ENCODE peak calls at places on chromosomes 11 and 22, in seven cellular contexts. M is RWPE1, P is fibroblast of mammary gland, Y is progenitor cell of endocrine pancreas, V is GM13977, X is pancreas, K is colonic mucosa. W is an unnamed sample.

GRCh38 chr11:107840120-107840479 is 18.5 kb downstream of the SLC35F2 start:
- DNase-seq in M (no peak), P (no peak), Y (no peak), V (no peak), X (no peak), K (no peak), W (no peak)

GRCh38 chr11:45926001-45926401 is 3.5 kb downstream of the LARGE2 start:
- DNase-seq in M (no peak), P (no peak), Y (no peak), V (peak), X (peak), K (no peak), W (no peak)

GRCh38 chr11:75820636-75821035 is 5.6 kb downstream of the UVRAG start:
- DNase-seq in M (no peak), P (peak), Y (no peak), V (no peak), X (no peak), K (no peak), W (no peak)

GRCh38 chr22:20258584-20259335 is 9.4 kb downstream of the RTN4R start:
- DNase-seq in M (no peak), P (no peak), Y (no peak), V (no peak), X (no peak), K (no peak), W (peak)

GRCh38 chr11:9575531-9576240 is 2.2 kb downstream of the WEE1 start:
- DNase-seq in M (no peak), P (peak), Y (no peak), V (no peak), X (no peak), K (no peak), W (no peak)

GRCh38 chr22:41907436-41908401 is 7.2 kb downstream of the SHISA8 start:
- DNase-seq in M (no peak), P (no peak), Y (no peak), V (no peak), X (peak), K (no peak), W (peak)

GRCh38 chr11:121422675-121423074 is 29.4 kb upstream of the SORL1 start:
- DNase-seq in M (no peak), P (no peak), Y (no peak), V (no peak), X (no peak), K (no peak), W (no peak)

GRCh38 chr11:22089609-22090008 is 103.3 kb upstream of the ANO5 start:
- DNase-seq in M (no peak), P (no peak), Y (no peak), V (no peak), X (no peak), K (no peak), W (no peak)

GRCh38 chr11:107468596-107468995 is 11.0 kb upstream of the CWF19L2 start:
- DNase-seq in M (no peak), P (peak), Y (no peak), V (no peak), X (no peak), K (no peak), W (no peak)

GRCh38 chr11:35918716-35919115 is 25.1 kb upstream of the LDLRAD3 start:
- DNase-seq in M (no peak), P (no peak), Y (no peak), V (no peak), X (no peak), K (no peak), W (no peak)

GRCh38 chr11:65500262-65501004 is 1.6 kb downstream of the MALAT1 start:
- DNase-seq in M (no peak), P (peak), Y (no peak), V (no peak), X (peak), K (peak), W (no peak)

GRCh38 chr11:118988280-118988679 is 9.7 kb upstream of the CENATAC start:
- DNase-seq in M (peak), P (no peak), Y (no peak), V (peak), X (no peak), K (no peak), W (no peak)

GRCh38 chr11:122192634-122193245 is 76.7 kb upstream of the BLID start:
- DNase-seq in M (no peak), P (peak), Y (no peak), V (no peak), X (no peak), K (no peak), W (no peak)

GRCh38 chr11:12161137-12161536 is 50.7 kb downstream of the MICAL2 start:
- DNase-seq in M (no peak), P (no peak), Y (no peak), V (no peak), X (no peak), K (no peak), W (no peak)

GRCh38 chr22:30826670-30827355 is 132.1 kb downstream of the OSBP2 start:
- DNase-seq in M (no peak), P (no peak), Y (no peak), V (no peak), X (no peak), K (no peak), W (no peak)

GRCh38 chr11:41612415-41612814 is 153.0 kb upstream of the LRRC4C start:
- DNase-seq in M (no peak), P (no peak), Y (no peak), V (no peak), X (no peak), K (no peak), W (no peak)

GRCh38 chr11:122505304-122506006 is 150.1 kb upstream of the UBASH3B start:
- DNase-seq in M (peak), P (peak), Y (peak), V (peak), X (peak), K (peak), W (peak)

DNA sequence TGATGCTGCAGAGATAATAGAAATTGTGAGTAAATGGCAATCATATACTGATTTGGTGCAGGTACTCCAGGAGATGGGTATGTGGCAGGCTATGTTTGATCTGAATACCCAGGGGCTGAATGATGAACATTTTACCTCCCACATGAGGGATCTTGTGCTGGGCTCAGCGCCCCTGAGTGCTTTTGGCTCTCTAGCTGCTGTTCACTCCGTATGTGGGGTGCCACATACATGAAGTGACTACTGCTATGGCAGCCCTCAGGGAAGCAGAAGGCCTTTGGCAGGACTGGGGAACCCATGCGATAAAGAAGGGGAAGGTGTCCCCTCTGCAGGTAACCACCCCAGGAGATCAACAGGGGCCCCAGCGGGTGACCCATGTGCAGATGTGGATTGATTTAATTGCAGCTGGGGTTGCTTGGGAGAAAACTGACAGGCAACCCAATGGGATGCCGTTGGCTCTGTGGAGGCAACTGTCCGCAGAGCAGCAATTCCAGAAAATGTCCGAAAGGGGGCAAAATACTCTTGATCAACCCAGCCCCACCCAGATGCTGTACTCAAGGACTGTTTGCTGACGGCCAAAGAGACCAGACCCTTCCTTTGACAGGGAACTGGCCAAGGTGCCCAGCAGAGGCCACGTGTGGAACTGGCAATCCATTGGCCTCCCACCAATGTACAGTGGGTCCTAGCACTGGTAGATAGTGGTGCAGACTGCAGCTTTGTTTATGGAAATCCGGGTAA is 29.5 kb upstream of the KCNA4 start:
- DNase-seq in M (no peak), P (no peak), Y (no peak), V (no peak), X (no peak), K (no peak), W (peak)
- TF ChIP-seq CTCF in M (no peak), P (no peak), Y (peak), V (peak), X (no peak), K (no peak), W (peak)

DNA sequence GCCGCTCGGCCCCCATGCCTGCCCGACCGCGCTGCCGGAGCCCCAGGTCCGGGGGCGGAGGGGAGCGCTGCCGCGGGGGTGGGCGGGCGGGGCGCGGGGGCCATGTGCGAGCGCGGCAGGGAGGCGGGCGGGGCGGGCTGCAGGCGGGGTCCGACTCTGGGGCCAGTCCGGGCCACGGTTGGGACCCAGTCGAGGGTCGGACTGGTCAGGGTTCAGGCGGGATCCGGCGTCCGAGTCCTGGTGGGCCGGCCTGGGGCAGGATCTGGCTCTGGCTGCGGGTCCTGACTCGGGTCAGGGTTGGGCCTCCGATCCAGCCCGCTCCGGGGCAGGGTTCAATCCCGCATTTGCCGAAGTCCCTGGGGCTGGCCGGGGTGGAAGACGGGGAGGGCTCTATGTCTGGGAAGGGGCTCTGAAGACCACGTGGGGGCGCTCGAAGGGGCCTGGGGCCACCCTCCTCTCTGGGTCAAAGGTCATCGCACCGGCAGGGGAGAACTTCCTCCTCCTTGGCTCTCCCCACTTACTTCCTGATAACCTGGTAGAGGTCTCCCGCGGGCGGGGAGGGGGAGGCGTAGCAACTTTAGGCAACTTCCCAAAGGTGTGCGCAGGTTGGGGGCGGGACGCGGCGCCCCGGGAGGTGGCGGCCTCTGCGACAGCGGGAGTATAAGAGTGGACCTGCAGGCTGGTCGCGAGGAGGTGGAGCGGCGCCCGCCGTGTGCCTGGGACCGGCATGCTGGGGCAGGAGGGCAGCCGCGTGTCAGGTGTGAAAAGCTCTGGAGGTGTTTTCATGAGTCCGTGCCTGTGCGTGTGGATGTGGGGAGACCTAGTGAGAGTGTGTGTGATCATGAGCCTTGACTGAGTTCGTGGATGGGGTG is 603 bp downstream of the ESRRA start:
- DNase-seq in M (no peak), P (no peak), Y (peak), V (peak), X (peak), K (peak), W (peak)
- TF ChIP-seq CTCF in M (peak), P (no peak), Y (peak), V (peak), X (no peak), K (peak), W (peak)

GRCh38 chr11:61716478-61717285 is 35.8 kb upstream of the MYRF start:
- DNase-seq in M (no peak), P (no peak), Y (no peak), V (no peak), X (no peak), K (no peak), W (no peak)
- TF ChIP-seq CTCF in M (no peak), P (no peak), Y (no peak), V (no peak), X (no peak), K (no peak), W (no peak)

GRCh38 chr11:746289-747175 is 732 bp upstream of the TALDO1 start:
- DNase-seq in M (no peak), P (peak), Y (no peak), V (peak), X (no peak), K (peak), W (no peak)
- TF ChIP-seq CTCF in M (no peak), P (no peak), Y (no peak), V (no peak), X (no peak), K (no peak), W (no peak)

W was measured in endothelial cell.